ENCODE peak calls at places on chromosome X, in seven cellular contexts. Q is breast epithelium, P is OCI-LY7, S is lung, B is Peyer's patch, J is colonic mucosa, L is stomach. A is an unnamed sample.

GRCh38 chrX:21153503-21153902 is 220.7 kb upstream of the CNKSR2 start:
- DNase-seq in B (no peak), Q (no peak), J (no peak), S (no peak), P (no peak), L (no peak), A (no peak)

GRCh38 chrX:119181491-119181890 is 53.9 kb upstream of the KIAA1210 start:
- DNase-seq in S (no peak), L (no peak), P (no peak), B (no peak), Q (no peak), J (peak; percentile 24), A (no peak)

GRCh38 chrX:32524385-32524784 is 687.0 kb downstream of the DMD start:
- DNase-seq in J (no peak), S (no peak), B (no peak), L (no peak), P (no peak), Q (no peak), A (no peak)

GRCh38 chrX:1554469-1555210 is 17.7 kb upstream of the P2RY8 start:
- DNase-seq in S (no peak), J (no peak), B (no peak), P (peak; percentile 54), Q (no peak), L (peak; percentile 25), A (peak; percentile 92)

GRCh38 chrX:25524150-25524549 is 508.4 kb upstream of the ARX start:
- DNase-seq in S (no peak), L (no peak), B (no peak), P (no peak), Q (no peak), J (no peak), A (no peak)

GRCh38 chrX:110851780-110852179 is 56.2 kb upstream of the CHRDL1 start:
- DNase-seq in L (peak; percentile 46), S (no peak), P (no peak), J (no peak), B (no peak), Q (no peak), A (no peak)

GRCh38 chrX:132227383-132228112 is 8.3 kb upstream of the RAP2C start:
- DNase-seq in S (no peak), L (no peak), P (no peak), Q (no peak), B (no peak), J (no peak), A (no peak)

GRCh38 chrX:113514906-113515305 is 674.3 kb upstream of the AMOT start:
- DNase-seq in S (no peak), L (no peak), Q (no peak), B (no peak), J (no peak), P (no peak), A (no peak)

GRCh38 chrX:55135171-55135570 is 46.4 kb downstream of the PAGE2 start:
- DNase-seq in P (peak; percentile 23), J (peak; percentile 50), Q (no peak), L (peak; percentile 48), B (peak; percentile 54), S (no peak), A (peak; percentile 11)

GRCh38 chrX:7580127-7580526 is 262.8 kb upstream of the VCX start:
- DNase-seq in Q (no peak), B (no peak), J (no peak), L (no peak), S (no peak), P (no peak), A (no peak)

GRCh38 chrX:115499112-115499805 is 61.7 kb upstream of the PLS3 start:
- DNase-seq in Q (no peak), B (no peak), S (no peak), P (no peak), J (no peak), L (no peak), A (no peak)

GRCh38 chrX:28225508-28225907 is 244.3 kb upstream of the DCAF8L1 start:
- DNase-seq in B (no peak), J (no peak), L (no peak), Q (no peak), S (no peak), P (no peak), A (no peak)

GRCh38 chrX:24692305-24692704 is 1.4 kb upstream of the POLA1 start:
- DNase-seq in Q (no peak), J (no peak), P (no peak), L (no peak), S (no peak), B (no peak), A (no peak)

GRCh38 chrX:34300871-34301270 is 168.8 kb upstream of the FAM47A start:
- DNase-seq in J (peak; percentile 21), Q (no peak), S (no peak), L (no peak), B (no peak), P (peak; percentile 47), A (no peak)

GRCh38 chrX:23493941-23494374 is 159.3 kb downstream of the PTCHD1 start:
- DNase-seq in B (no peak), Q (no peak), L (peak; percentile 69), S (no peak), P (peak; percentile 5), J (peak; percentile 27), A (no peak)

GRCh38 chrX:110287605-110288004 is 30.3 kb downstream of the AMMECR1 start:
- DNase-seq in Q (no peak), S (no peak), B (no peak), J (no peak), L (no peak), P (no peak), A (no peak)

GRCh38 chrX:6851140-6851539 is 296.4 kb upstream of the STS start:
- DNase-seq in S (no peak), J (no peak), P (peak; percentile 36), Q (no peak), B (no peak), L (no peak), A (no peak)

GRCh38 chrX:128781506-128781905 is 729.3 kb upstream of the ACTRT1 start:
- DNase-seq in L (peak; percentile 40), B (peak; percentile 39), S (no peak), J (peak; percentile 50), P (peak; percentile 26), Q (no peak), A (no peak)

GRCh38 chrX:112746812-112747630 is 67.3 kb upstream of the LHFPL1 start:
- DNase-seq in S (no peak), B (no peak), Q (no peak), L (no peak), P (no peak), J (no peak), A (no peak)

GRCh38 chrX:107741318-107741813 is 34.2 kb downstream of the TSC22D3 start:
- DNase-seq in J (no peak), L (no peak), P (no peak), B (no peak), S (no peak), Q (no peak), A (no peak)
- H3K4me1 ChIP-seq in J (peaks cover 4% of the 10 kb centered on the region), L (peaks cover 86% of the 10 kb centered on the region), P (no peaks in the 10 kb centered on the region), B (peaks cover 13% of the 10 kb centered on the region), S (peaks cover 37% of the 10 kb centered on the region), Q (no peaks in the 10 kb centered on the region), A (peaks cover 26% of the 10 kb centered on the region)

GRCh38 chrX:63058204-63058603 is 292.9 kb downstream of the SPIN4 start:
- DNase-seq in Q (no peak), J (no peak), S (no peak), B (no peak), L (no peak), P (no peak), A (no peak)
- H3K9me3 ChIP-seq in Q (no peaks in the 10 kb centered on the region), J (no peaks in the 10 kb centered on the region), S (no peaks in the 10 kb centered on the region), B (no peaks in the 10 kb centered on the region), L (no peaks in the 10 kb centered on the region), P (no peaks in the 10 kb centered on the region), A (no peaks in the 10 kb centered on the region)

DNA sequence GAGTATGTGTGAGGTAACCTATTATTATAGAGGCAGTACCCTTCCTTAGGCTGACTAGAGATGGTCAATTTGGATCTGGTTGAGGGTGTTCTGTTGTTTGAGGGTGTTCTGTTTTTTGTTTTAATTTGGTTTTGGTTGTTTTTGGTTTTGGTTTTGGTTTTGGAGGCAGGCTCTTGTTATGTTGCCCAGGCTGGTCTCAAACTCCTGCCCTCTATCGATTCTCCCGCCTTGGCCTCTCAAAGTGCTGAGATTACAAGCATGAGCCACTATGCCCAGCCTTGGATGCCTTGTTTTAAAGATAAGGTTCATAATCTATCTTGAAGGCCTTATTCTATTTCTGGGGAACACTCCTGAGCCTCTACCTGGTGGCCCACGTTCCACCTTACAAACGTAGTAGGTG is 902 bp downstream of the CXorf65 start:
- DNase-seq in P (no peak), Q (no peak), S (no peak), L (no peak), B (no peak), J (no peak), A (no peak)
- H3K4me3 ChIP-seq in P (no peak overlapping the region), Q (no peak overlapping the region), S (no peak overlapping the region), L (no peak overlapping the region), B (no peak overlapping the region), J (no peak overlapping the region), A (peak overlapping the region; percentile 8)

GRCh38 chrX:79096339-79096638 is 48.2 kb upstream of the GPR174 start:
- DNase-seq in J (no peak), P (no peak), Q (no peak), S (no peak), B (no peak), L (no peak), A (peak; percentile 13)
- H3K4me1 ChIP-seq in J (no peaks in the 10 kb centered on the region), P (no peaks in the 10 kb centered on the region), Q (no peaks in the 10 kb centered on the region), S (no peaks in the 10 kb centered on the region), B (no peaks in the 10 kb centered on the region), L (no peaks in the 10 kb centered on the region), A (peaks cover 21% of the 10 kb centered on the region)

A was measured in naive thymus-derived CD4-positive, alpha-beta T cell.